ENCODE peak calls at places on chromosomes 6 and 20, in seven cellular contexts. Q is esophagus squamous epithelium, D is tibial nerve, T is IMR-90, V is A549, A is breast epithelium, C is ovary. M is an unnamed sample.

GRCh38 chr6:45538636-45539035 is 160.9 kb upstream of the SUPT3H start:
- DNase-seq in D (peak), V (no peak), Q (no peak), C (no peak), A (no peak), T (no peak), M (peak)

GRCh38 chr6:155414049-155414448 is 41.6 kb downstream of the NOX3 start:
- DNase-seq in D (no peak), Q (no peak), T (no peak), A (no peak), C (no peak), V (no peak), M (no peak)

GRCh38 chr20:3406481-3407425 is 716 bp downstream of the DNAAF9 start:
- DNase-seq in V (no peak), D (peak), C (peak), T (peak), Q (no peak), A (peak), M (peak)

GRCh38 chr6:140768133-140768532 is 1364.6 kb upstream of the GJE1 start:
- DNase-seq in A (no peak), D (no peak), T (no peak), Q (no peak), C (no peak), V (no peak), M (no peak)

GRCh38 chr20:20480689-20481088 is 112.8 kb downstream of the INSM1 start:
- DNase-seq in Q (no peak), T (peak), A (no peak), D (no peak), C (no peak), V (peak), M (no peak)

GRCh38 chr6:83430606-83431544 is at the start of gene ME1:
- DNase-seq in C (peak), D (peak), T (peak), V (peak), A (no peak), Q (no peak), M (peak)

GRCh38 chr20:22801528-22801927 is 217.2 kb upstream of the FOXA2 start:
- DNase-seq in V (no peak), D (no peak), T (no peak), Q (no peak), C (no peak), A (no peak), M (no peak)

GRCh38 chr6:122007366-122007765 is 392.1 kb upstream of the HSF2 start:
- DNase-seq in C (no peak), T (peak), V (no peak), Q (no peak), D (no peak), A (no peak), M (no peak)

GRCh38 chr20:47283411-47283810 is 73.1 kb downstream of the ZMYND8 start:
- DNase-seq in Q (no peak), T (no peak), A (no peak), C (no peak), D (no peak), V (no peak), M (no peak)

GRCh38 chr6:151763303-151763702 is 44.2 kb upstream of the ESR1 start:
- DNase-seq in C (no peak), A (no peak), Q (no peak), T (peak), D (peak), V (no peak), M (no peak)

GRCh38 chr6:151807513-151808330 is at the start of gene ESR1:
- DNase-seq in D (peak), Q (no peak), A (peak), V (no peak), T (no peak), C (no peak), M (peak)

GRCh38 chr6:158635427-158636073 is 9.0 kb downstream of the DYNLT1 start:
- DNase-seq in Q (no peak), V (no peak), D (no peak), A (no peak), T (no peak), C (no peak), M (no peak)

GRCh38 chr6:124977067-124977908 is 15.1 kb downstream of the RNF217 start:
- DNase-seq in T (peak), V (no peak), A (no peak), Q (no peak), C (no peak), D (no peak), M (no peak)

GRCh38 chr6:45577836-45578504 is 200.2 kb upstream of the SUPT3H start:
- DNase-seq in D (no peak), T (peak), Q (no peak), V (no peak), C (no peak), A (no peak), M (no peak)

GRCh38 chr6:15879372-15880261 is 216.8 kb upstream of the DTNBP1 start:
- DNase-seq in C (peak), V (no peak), T (peak), A (no peak), Q (no peak), D (peak), M (peak)

GRCh38 chr6:118660218-118660569 is 8.8 kb upstream of the CEP85L start:
- DNase-seq in T (no peak), D (no peak), C (no peak), A (no peak), Q (no peak), V (no peak), M (no peak)

GRCh38 chr6:106997392-106998257 is 23.1 kb upstream of the CD24 start:
- DNase-seq in V (peak), A (peak), D (no peak), C (peak), T (peak), Q (no peak), M (peak)

GRCh38 chr20:58133020-58133419 is 95.4 kb downstream of the ANKRD60 start:
- DNase-seq in D (no peak), V (no peak), C (no peak), T (no peak), A (no peak), Q (no peak), M (no peak)

GRCh38 chr6:135686784-135687301 is 164.7 kb upstream of the PDE7B start:
- DNase-seq in C (no peak), D (no peak), V (no peak), Q (no peak), A (no peak), T (peak), M (no peak)

GRCh38 chr20:62391165-62392076 is 4.5 kb downstream of the RPS21 start:
- DNase-seq in Q (no peak), T (no peak), V (no peak), D (no peak), A (no peak), C (no peak), M (no peak)

GRCh38 chr6:157304840-157305675 is 18.3 kb downstream of the TMEM242 start:
- DNase-seq in V (no peak), D (peak), A (no peak), Q (no peak), T (peak), C (no peak), M (no peak)

GRCh38 chr20:21308340-21308739 is 5.2 kb downstream of the XRN2 start:
- DNase-seq in Q (no peak), D (no peak), V (no peak), T (no peak), C (no peak), A (no peak), M (no peak)

GRCh38 chr6:25456656-25457055 is 177.5 kb downstream of the CARMIL1 start:
- DNase-seq in A (no peak), D (no peak), V (no peak), C (no peak), T (no peak), Q (no peak), M (no peak)

GRCh38 chr6:32940656-32941411 is at the start of gene HLA-DMB:
- DNase-seq in D (peak), A (no peak), V (peak), Q (no peak), T (peak), C (no peak), M (peak)

GRCh38 chr6:53530346-53530745 is 14.6 kb downstream of the GCLC start:
- DNase-seq in T (peak), Q (no peak), V (no peak), D (no peak), C (no peak), A (no peak), M (peak)

GRCh38 chr20:51137461-51137860 is 114.6 kb upstream of the KCNG1 start:
- DNase-seq in Q (no peak), A (no peak), C (no peak), D (no peak), T (no peak), V (no peak), M (no peak)

GRCh38 chr20:25242231-25242630 is 5.7 kb upstream of the PYGB start:
- DNase-seq in C (no peak), V (no peak), A (no peak), T (no peak), D (no peak), Q (no peak), M (no peak)

GRCh38 chr6:161414800-161415199 is 140.9 kb upstream of the AGPAT4 start:
- DNase-seq in T (no peak), D (no peak), A (no peak), C (no peak), Q (no peak), V (no peak), M (peak)

GRCh38 chr20:19832875-19833274 is 74.8 kb downstream of the RIN2 start:
- DNase-seq in D (no peak), Q (no peak), V (no peak), A (no peak), T (no peak), C (no peak), M (no peak)

GRCh38 chr6:136401749-136402148 is 112.1 kb upstream of the BCLAF1 start:
- DNase-seq in T (peak), C (no peak), V (no peak), A (no peak), D (no peak), Q (no peak), M (no peak)

GRCh38 chr20:50039706-50040431 is 57.1 kb downstream of the SNAI1 start:
- DNase-seq in T (no peak), C (no peak), V (no peak), Q (no peak), D (no peak), A (no peak), M (no peak)

DNA sequence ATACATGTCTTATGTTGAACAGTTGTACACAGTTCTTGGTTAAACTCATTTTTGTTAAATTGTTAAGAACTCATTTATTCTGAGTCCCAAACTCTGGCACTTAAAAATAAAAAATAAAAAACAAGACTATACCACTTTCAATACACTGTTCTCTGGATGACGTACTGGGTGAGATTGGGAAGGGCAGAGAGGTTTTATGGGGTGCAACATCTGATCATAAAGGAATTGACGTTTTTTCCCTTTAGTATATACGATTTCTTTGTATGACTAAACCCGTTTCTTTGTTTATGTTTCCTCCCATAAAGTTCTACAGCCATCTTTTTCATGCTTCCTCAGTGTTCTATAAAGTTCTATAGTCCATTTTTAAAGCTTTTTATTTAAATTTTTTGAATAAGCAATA is 69.1 kb downstream of the TRMT11 start:
- DNase-seq in A (no peak), D (no peak), Q (no peak), V (no peak), T (no peak), C (no peak), M (no peak)
- H3K4me3 ChIP-seq in A (no peak), D (no peak), Q (no peak), V (no peak), T (no peak), C (no peak), M (no peak)

GRCh38 chr6:72650081-72650745 is 28.3 kb downstream of the KCNQ5 start:
- DNase-seq in Q (no peak), A (no peak), C (no peak), T (peak), D (no peak), V (no peak), M (no peak)

GRCh38 chr6:72647489-72647888 is 25.6 kb downstream of the KCNQ5 start:
- DNase-seq in C (no peak), T (no peak), A (no peak), Q (no peak), V (no peak), D (no peak), M (no peak)

GRCh38 chr6:72651191-72651590 is 29.3 kb downstream of the KCNQ5 start:
- DNase-seq in D (no peak), T (no peak), A (no peak), V (no peak), Q (no peak), C (no peak), M (no peak)

GRCh38 chr6:72646604-72647485 is 25.0 kb downstream of the KCNQ5 start:
- DNase-seq in C (no peak), T (peak), V (no peak), A (no peak), D (no peak), Q (no peak), M (no peak)

DNA sequence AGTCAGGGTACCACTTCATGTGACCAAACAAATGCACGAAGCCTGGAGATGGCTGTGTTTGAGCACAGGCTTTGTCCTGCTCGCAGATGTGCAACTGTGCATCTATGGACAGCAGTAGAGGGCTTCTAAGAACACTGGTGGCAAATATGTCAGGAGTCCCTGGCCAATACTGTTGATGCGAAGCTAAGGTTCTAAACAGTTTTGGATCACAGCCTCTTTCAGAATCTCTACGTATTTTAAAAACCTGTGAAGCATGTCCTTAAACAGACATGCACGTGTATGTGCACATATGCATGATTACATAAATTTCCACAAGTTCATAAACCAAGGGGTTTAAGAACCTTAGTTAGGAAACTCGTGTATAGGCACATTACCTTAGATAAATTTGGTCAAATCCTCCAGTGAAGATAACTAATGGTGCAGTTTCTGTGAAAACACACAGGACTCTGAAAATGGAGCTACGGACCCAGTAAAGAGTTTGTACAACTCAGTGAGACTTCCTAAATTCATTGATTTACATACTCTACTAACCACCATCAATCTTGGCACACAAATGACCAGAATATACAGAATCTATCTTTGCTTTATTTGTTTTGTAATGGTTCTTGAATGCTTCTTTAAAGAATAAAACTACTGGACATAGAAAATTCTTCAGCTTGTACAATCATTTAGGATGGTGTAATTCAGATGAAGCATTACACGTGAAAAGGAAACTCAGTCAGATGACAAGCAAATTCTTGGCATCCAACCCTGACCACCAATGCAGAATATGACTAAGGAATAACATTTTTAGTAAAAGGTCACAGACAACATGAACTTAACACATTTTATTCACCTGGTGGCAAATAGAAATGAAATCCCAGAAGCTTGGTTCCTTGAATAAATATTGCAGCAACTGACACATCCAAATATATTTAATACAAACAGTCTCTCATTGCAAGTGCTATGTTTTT is 27.4 kb downstream of the KCNQ5 start:
- DNase-seq in D (peak), Q (no peak), C (no peak), V (peak), T (peak), A (no peak), M (no peak)
- TF ChIP-seq POLR2A in D (no peak), Q (no peak), C (no peak), V (no peak), T (no peak), A (no peak), M (no peak)

GRCh38 chr20:48932375-48932941 is 10.9 kb downstream of the ARFGEF2 start:
- DNase-seq in A (no peak), D (no peak), C (no peak), T (peak), Q (no peak), V (no peak), M (no peak)
- H3K27ac ChIP-seq in A (no peak), D (no peak), C (no peak), T (no peak), Q (no peak), V (no peak), M (no peak)

GRCh38 chr6:169251822-169252804 is 1.5 kb downstream of the THBS2 start:
- DNase-seq in V (no peak), T (no peak), C (peak), Q (no peak), D (no peak), A (no peak), M (no peak)
- H3K4me3 ChIP-seq in V (no peak), T (peak), C (peak), Q (peak), D (peak), A (peak), M (no peak)

GRCh38 chr6:34562350-34562749 is 6.2 kb upstream of the SPDEF start:
- DNase-seq in Q (no peak), T (no peak), V (no peak), D (no peak), A (no peak), C (no peak), M (no peak)
- TF ChIP-seq POLR2A in Q (no peak), T (no peak), V (no peak), D (no peak), A (no peak), C (no peak), M (no peak)

GRCh38 chr6:13492357-13492756 is 5.0 kb upstream of the GFOD1 start:
- DNase-seq in T (no peak), A (no peak), C (no peak), V (no peak), D (no peak), Q (no peak), M (no peak)
- H3K27ac ChIP-seq in T (no peak), A (no peak), C (no peak), V (no peak), D (no peak), Q (no peak), M (no peak)

GRCh38 chr6:50380409-50381105 is 330.8 kb upstream of the DEFB112 start:
- DNase-seq in V (no peak), C (no peak), Q (no peak), A (no peak), T (no peak), D (no peak), M (no peak)
- H3K4me3 ChIP-seq in V (no peak), C (no peak), Q (no peak), A (no peak), T (no peak), D (no peak), M (no peak)

GRCh38 chr6:131552572-131552971 is 20.5 kb upstream of the ARG1 start:
- DNase-seq in V (no peak), T (no peak), A (no peak), D (no peak), C (no peak), Q (no peak), M (no peak)
- TF ChIP-seq POLR2A in V (no peak), T (no peak), A (no peak), D (no peak), C (no peak), Q (no peak), M (no peak)

GRCh38 chr6:46651766-46652165 is 852 bp downstream of the CYP39A1 start:
- DNase-seq in D (no peak), V (no peak), T (no peak), A (no peak), Q (no peak), C (no peak), M (no peak)

GRCh38 chr6:46652232-46652602 is 401 bp downstream of the CYP39A1 start:
- DNase-seq in V (no peak), A (no peak), D (no peak), Q (no peak), C (no peak), T (no peak), M (no peak)

GRCh38 chr6:46645265-46645664 is 7.4 kb downstream of the CYP39A1 start:
- DNase-seq in A (no peak), Q (no peak), T (no peak), C (no peak), V (no peak), D (no peak), M (no peak)

GRCh38 chr6:46651006-46651405 is 1.6 kb downstream of the CYP39A1 start:
- DNase-seq in V (no peak), C (no peak), D (no peak), Q (no peak), A (no peak), T (peak), M (no peak)

GRCh38 chr6:46648869-46649488 is 3.6 kb downstream of the CYP39A1 start:
- DNase-seq in A (no peak), D (no peak), T (no peak), Q (no peak), C (no peak), V (peak), M (no peak)
- H3K27ac ChIP-seq in A (no peak), D (no peak), T (no peak), Q (no peak), C (no peak), V (no peak), M (no peak)

M was measured in body of pancreas.